ENCODE peak calls at places on chromosomes 16 and 17, in seven cellular contexts. H is sigmoid colon; I is breast epithelium; S is uterus; O is cardiac muscle cell; F is CD8-positive, alpha-beta T cell; E is IMR-90. Z is an unnamed sample.

GRCh38 chr17:75108193-75108592 is 1.6 kb upstream of the ARMC7 start:
- DNase-seq in H (no peak), I (no peak), S (no peak), O (no peak), F (no peak), E (no peak), Z (no peak)

GRCh38 chr16:82042144-82042543 is 7.1 kb downstream of the HSD17B2 start:
- DNase-seq in H (no peak), I (no peak), S (no peak), O (no peak), F (no peak), E (no peak), Z (no peak)

GRCh38 chr17:45785373-45786193 is 1.5 kb downstream of the CRHR1 start:
- DNase-seq in H (no peak), I (no peak), S (no peak), O (no peak), F (no peak), E (no peak), Z (no peak)

GRCh38 chr17:81603846-81604610 is 32.9 kb downstream of the NPLOC4 start:
- DNase-seq in H (no peak), I (no peak), S (no peak), O (no peak), F (no peak), E (no peak), Z (no peak)

GRCh38 chr16:30186782-30187555 is 3.6 kb downstream of the CORO1A start:
- DNase-seq in H (peak), I (no peak), S (peak), O (peak), F (peak), E (no peak), Z (no peak)

GRCh38 chr17:42484304-42484703 is 25.6 kb downstream of the ATP6V0A1 start:
- DNase-seq in H (no peak), I (no peak), S (no peak), O (peak), F (peak), E (no peak), Z (no peak)

GRCh38 chr17:330993-331701 is 21.5 kb downstream of the RPH3AL start:
- DNase-seq in H (peak), I (no peak), S (peak), O (peak), F (peak), E (no peak), Z (no peak)

GRCh38 chr16:65117701-65118448 is 4.0 kb downstream of the CDH11 start:
- DNase-seq in H (peak), I (no peak), S (peak), O (peak), F (no peak), E (peak), Z (no peak)

GRCh38 chr16:3716831-3717234 is 491 bp downstream of the TRAP1 start:
- DNase-seq in H (no peak), I (no peak), S (no peak), O (peak), F (no peak), E (no peak), Z (no peak)

GRCh38 chr16:50318796-50319578 is 49.8 kb downstream of the BRD7 start:
- DNase-seq in H (no peak), I (no peak), S (no peak), O (no peak), F (no peak), E (no peak), Z (no peak)

GRCh38 chr17:50767446-50767845 is at the start of gene ANKRD40CL:
- DNase-seq in H (no peak), I (no peak), S (no peak), O (no peak), F (no peak), E (no peak), Z (no peak)

GRCh38 chr16:50265260-50265659 is 1.1 kb upstream of the ADCY7 start:
- DNase-seq in H (peak), I (no peak), S (no peak), O (no peak), F (peak), E (peak), Z (no peak)

GRCh38 chr16:87677830-87678229 is 75.5 kb downstream of the JPH3 start:
- DNase-seq in H (no peak), I (no peak), S (no peak), O (no peak), F (no peak), E (no peak), Z (no peak)

GRCh38 chr16:70608516-70608915 is 37.8 kb upstream of the IL34 start:
- DNase-seq in H (no peak), I (peak), S (no peak), O (no peak), F (no peak), E (no peak), Z (no peak)

GRCh38 chr17:78834571-78834970 is 6.0 kb downstream of the USP36 start:
- DNase-seq in H (no peak), I (no peak), S (no peak), O (no peak), F (no peak), E (no peak), Z (no peak)

GRCh38 chr17:67491678-67492019 is 114.6 kb downstream of the PITPNC1 start:
- DNase-seq in H (no peak), I (no peak), S (no peak), O (no peak), F (no peak), E (no peak), Z (no peak)

GRCh38 chr16:58837950-58838349 is 103.8 kb upstream of the GOT2 start:
- DNase-seq in H (no peak), I (no peak), S (no peak), O (no peak), F (no peak), E (no peak), Z (no peak)

GRCh38 chr17:6028294-6028693 is 41.9 kb upstream of the WSCD1 start:
- DNase-seq in H (no peak), I (no peak), S (no peak), O (no peak), F (no peak), E (no peak), Z (no peak)

GRCh38 chr17:6023452-6023851 is 46.7 kb upstream of the WSCD1 start:
- DNase-seq in H (no peak), I (no peak), S (no peak), O (no peak), F (no peak), E (no peak), Z (no peak)

GRCh38 chr17:6021627-6022026 is 48.6 kb upstream of the WSCD1 start:
- DNase-seq in H (no peak), I (no peak), S (no peak), O (no peak), F (no peak), E (no peak), Z (no peak)

GRCh38 chr17:6024576-6024975 is 45.6 kb upstream of the WSCD1 start:
- DNase-seq in H (no peak), I (no peak), S (no peak), O (no peak), F (no peak), E (no peak), Z (no peak)

GRCh38 chr17:6027342-6028024 is 42.7 kb upstream of the WSCD1 start:
- DNase-seq in H (no peak), I (no peak), S (no peak), O (no peak), F (no peak), E (no peak), Z (no peak)
- H3K27ac ChIP-seq in H (no peak), I (no peak), S (no peak), O (no peak), F (no peak), E (no peak), Z (no peak)

GRCh38 chr16:86048882-86049585 is 150.1 kb downstream of the IRF8 start:
- DNase-seq in H (peak), I (no peak), S (no peak), O (no peak), F (no peak), E (no peak), Z (no peak)
- TF ChIP-seq CTCF in H (no peak), I (no peak), S (no peak), O (no peak), F (no peak), E (no peak), Z (no peak)

GRCh38 chr16:80683646-80684045 is 120.8 kb downstream of the CDYL2 start:
- DNase-seq in H (no peak), I (no peak), S (no peak), O (no peak), F (no peak), E (no peak), Z (no peak)
- H3K27ac ChIP-seq in H (no peak), I (no peak), S (no peak), O (no peak), F (no peak), E (no peak), Z (no peak)

DNA sequence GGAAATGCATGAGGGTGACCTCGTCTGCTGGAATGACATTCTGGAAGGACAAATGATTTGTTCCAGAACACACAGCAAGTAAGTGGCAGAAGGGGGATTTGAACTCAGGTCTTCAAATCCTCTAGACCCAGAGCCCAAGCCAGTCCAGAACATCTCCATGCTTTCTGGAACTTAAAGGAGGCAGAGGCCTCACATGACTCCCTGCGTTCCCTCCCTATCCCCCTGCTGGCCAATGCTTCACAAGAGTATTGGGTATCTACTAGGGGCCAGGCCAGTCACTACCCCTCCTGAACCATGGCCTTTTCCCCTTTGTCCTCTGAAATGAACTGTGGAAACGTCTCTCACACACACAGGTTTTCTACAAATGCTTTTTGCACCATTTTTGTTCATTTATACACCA is 7.6 kb upstream of the BEAN1 start:
- DNase-seq in H (peak), I (no peak), S (no peak), O (no peak), F (no peak), E (no peak), Z (no peak)
- TF ChIP-seq CTCF in H (no peak), I (no peak), S (no peak), O (peak), F (no peak), E (no peak), Z (no peak)

Z was measured in thoracic aorta.